ENCODE peak calls at places on chromosomes 3 and 15, in six cellular contexts. S, G, D, N, T and B are unnamed samples.

GRCh38 chr3:161694682-161695586 is 198.3 kb downstream of the OTOL1 start:
- DNase-seq in G (no peak), D (no peak), S (no peak), N (no peak), T (no peak), B (no peak)

GRCh38 chr3:149579838-149580542 is 77.8 kb downstream of the WWTR1 start:
- DNase-seq in S (peak), N (no peak), T (no peak), D (peak), G (peak), B (no peak)

GRCh38 chr3:134527037-134527436 is 41.2 kb downstream of the CEP63 start:
- DNase-seq in T (no peak), N (peak), S (no peak), G (no peak), D (peak), B (peak)

GRCh38 chr3:88810455-88810854 is 297.0 kb upstream of the EPHA3 start:
- DNase-seq in S (peak), G (no peak), T (no peak), D (peak), N (no peak), B (no peak)

GRCh38 chr15:35725353-35725752 is 179.4 kb upstream of the DPH6 start:
- DNase-seq in N (no peak), D (peak), G (no peak), T (no peak), S (peak), B (no peak)

GRCh38 chr15:93088981-93089854 is at the start of gene RGMA:
- DNase-seq in D (no peak), N (peak), S (no peak), T (peak), G (no peak), B (no peak)

GRCh38 chr3:195770081-195770840 is 41.5 kb downstream of the MUC4 start:
- DNase-seq in S (no peak), D (no peak), T (no peak), G (no peak), N (no peak), B (no peak)

GRCh38 chr3:40615110-40615915 is 90.6 kb downstream of the ZNF621 start:
- DNase-seq in T (peak), N (peak), D (no peak), G (no peak), S (no peak), B (no peak)

GRCh38 chr3:128473180-128473519 is 6.5 kb upstream of the DNAJB8 start:
- DNase-seq in N (no peak), G (no peak), S (no peak), T (no peak), D (no peak), B (no peak)

GRCh38 chr3:28835249-28835648 is 445.6 kb upstream of the RBMS3 start:
- DNase-seq in G (no peak), D (no peak), T (no peak), S (no peak), N (no peak), B (no peak)

GRCh38 chr3:50441818-50442217 is 61.6 kb downstream of the CACNA2D2 start:
- DNase-seq in G (no peak), S (no peak), D (no peak), N (no peak), T (no peak), B (no peak)

GRCh38 chr15:92914768-92915221 is 14.7 kb downstream of the CHD2 start:
- DNase-seq in D (peak), S (no peak), T (no peak), N (no peak), G (no peak), B (no peak)

DNA sequence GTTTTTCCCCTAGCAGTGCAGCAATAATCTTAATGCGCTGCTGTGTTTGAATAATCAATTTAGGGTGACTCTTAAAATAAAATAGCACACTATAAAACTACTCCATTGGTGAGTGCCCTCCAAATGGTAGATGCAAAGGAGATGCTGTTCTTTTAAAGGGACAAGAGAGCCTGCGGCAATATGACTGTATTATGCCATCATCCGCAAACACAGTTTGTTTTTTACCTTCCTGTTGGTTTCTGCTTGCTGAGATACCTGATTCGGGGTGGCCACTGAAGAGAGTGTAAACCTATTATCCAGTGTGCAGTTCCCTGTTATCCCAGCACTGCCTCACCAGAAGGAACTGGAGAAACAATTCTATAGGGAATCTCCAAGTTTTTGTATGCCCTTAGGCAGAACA is 523.1 kb upstream of the TGFBR2 start:
- DNase-seq in T (no peak), D (no peak), S (no peak), N (no peak), G (no peak), B (no peak)
- TF ChIP-seq EZH2 in T (no peak), D (no peak), S (no peak), N (no peak), G (no peak), B (no peak)

DNA sequence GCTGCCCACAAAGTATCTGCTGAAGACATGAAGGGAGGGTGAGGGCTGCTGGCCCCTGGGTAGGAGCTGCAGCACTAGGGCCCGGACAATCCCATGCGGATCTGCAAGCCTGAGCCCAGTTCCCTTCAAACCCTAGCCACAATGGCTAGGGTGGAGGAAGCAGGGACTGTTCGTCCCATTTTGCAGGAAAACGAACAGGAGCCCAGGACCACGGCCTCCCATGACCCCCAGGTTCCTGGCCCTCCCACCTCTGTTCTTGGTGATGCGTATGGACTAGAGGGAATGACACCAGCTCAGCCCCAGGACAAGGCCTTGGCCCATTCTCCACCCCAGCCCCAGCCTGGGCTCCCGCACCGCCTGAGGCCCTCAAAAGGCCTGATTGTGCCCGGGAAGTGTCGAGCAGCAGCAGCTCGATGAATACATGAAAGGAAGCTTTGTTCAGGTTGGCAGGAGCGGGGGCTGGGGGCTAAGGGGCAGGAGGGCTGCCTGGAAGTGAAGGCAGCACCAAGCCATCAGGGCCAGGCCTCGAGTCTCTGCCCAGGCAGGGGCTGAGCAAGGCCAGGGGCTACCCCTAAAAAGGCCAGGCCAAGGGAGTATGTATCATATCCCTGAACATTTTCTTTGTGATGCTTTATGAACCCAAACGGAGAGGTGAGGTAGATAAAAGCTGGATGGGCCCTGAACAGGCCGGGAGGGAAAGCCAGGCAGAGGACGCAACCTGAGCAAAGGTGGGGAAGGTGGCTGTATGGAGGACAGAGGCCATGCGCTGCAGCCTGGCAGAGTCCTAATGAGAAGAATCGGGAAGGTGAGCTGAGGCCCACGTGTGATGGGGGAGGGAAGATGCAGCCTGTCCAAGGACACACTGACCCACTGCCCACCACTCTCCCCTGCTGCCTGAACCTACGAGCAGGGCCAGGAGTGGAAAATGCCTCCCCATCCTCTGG is 12.2 kb downstream of the SEMA7A start:
- DNase-seq in N (no peak), T (no peak), D (no peak), G (no peak), S (no peak), B (peak)
- TF ChIP-seq EZH2 in N (no peak), T (no peak), D (no peak), G (no peak), S (no peak), B (no peak)

GRCh38 chr3:176426371-176426770 is 770.9 kb downstream of the TBL1XR1 start:
- DNase-seq in S (no peak), N (no peak), G (peak), T (no peak), D (no peak), B (peak)
- TF ChIP-seq EZH2 in S (no peak), N (no peak), G (no peak), T (no peak), D (no peak), B (no peak)

GRCh38 chr3:58588030-58588614 is 10.9 kb upstream of the FAM107A start:
- DNase-seq in G (no peak), T (peak), N (peak), D (no peak), S (peak), B (no peak)

GRCh38 chr3:58584690-58585004 is 7.5 kb upstream of the FAM107A start:
- DNase-seq in G (no peak), N (no peak), S (peak), T (no peak), D (no peak), B (no peak)

GRCh38 chr3:58586776-58587192 is 9.6 kb upstream of the FAM107A start:
- DNase-seq in G (no peak), D (no peak), T (peak), S (no peak), N (peak), B (no peak)

GRCh38 chr3:58585005-58585786 is 8.0 kb upstream of the FAM107A start:
- DNase-seq in T (peak), S (peak), N (peak), G (peak), D (peak), B (peak)

DNA sequence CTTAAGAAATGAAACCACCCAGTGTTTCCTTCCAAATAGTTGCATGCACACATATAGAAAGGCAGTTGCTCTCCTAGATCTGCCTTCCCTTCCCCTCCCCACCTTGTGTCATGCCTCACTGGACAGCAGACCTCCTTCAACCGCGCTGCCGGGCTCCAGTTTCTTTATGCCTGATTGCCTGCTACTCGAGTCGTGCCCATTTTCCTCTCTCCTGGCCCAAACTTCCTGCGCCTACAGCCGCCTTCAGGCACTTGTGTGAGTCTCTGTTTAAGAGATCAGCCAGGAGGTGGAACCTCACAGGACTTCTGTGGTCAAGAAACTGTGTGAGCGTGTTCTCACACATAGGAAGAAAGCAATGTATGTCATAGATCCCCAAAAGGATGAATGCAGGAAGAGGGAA is 8.8 kb upstream of the FAM107A start:
- DNase-seq in G (no peak), T (no peak), S (no peak), N (peak), D (no peak), B (no peak)
- TF ChIP-seq EZH2 in G (no peak), T (no peak), S (no peak), N (peak), D (peak), B (no peak)

GRCh38 chr15:62950455-62950854 is 92.1 kb upstream of the TPM1 start:
- DNase-seq in G (no peak), N (no peak), T (no peak), D (no peak), S (no peak), B (no peak)
- TF ChIP-seq EZH2 in G (no peak), N (no peak), T (no peak), D (no peak), S (no peak), B (no peak)

GRCh38 chr15:32834156-32834555 is 116.4 kb downstream of the GREM1 start:
- DNase-seq in S (no peak), D (no peak), T (no peak), N (no peak), G (no peak), B (no peak)
- TF ChIP-seq EZH2 in S (no peak), D (no peak), T (no peak), N (no peak), G (no peak), B (no peak)

GRCh38 chr3:51904034-51904823 is 1.1 kb upstream of the IQCF1 start:
- DNase-seq in N (no peak), G (no peak), D (no peak), T (no peak), S (no peak), B (no peak)

GRCh38 chr3:51908026-51908425 is 4.9 kb upstream of the IQCF1 start:
- DNase-seq in T (no peak), D (peak), N (no peak), G (no peak), S (no peak), B (no peak)
- TF ChIP-seq EZH2 in T (no peak), D (no peak), N (no peak), G (no peak), S (no peak), B (no peak)

GRCh38 chr3:62366093-62366419 is 7.3 kb downstream of the FEZF2 start:
- DNase-seq in G (no peak), N (no peak), S (no peak), T (no peak), D (no peak), B (no peak)

GRCh38 chr3:62370112-62371031 is 3.0 kb downstream of the FEZF2 start:
- DNase-seq in T (no peak), N (peak), S (no peak), D (no peak), G (no peak), B (no peak)

GRCh38 chr3:62368705-62369475 is 4.5 kb downstream of the FEZF2 start:
- DNase-seq in T (no peak), G (no peak), D (no peak), N (peak), S (no peak), B (no peak)

GRCh38 chr3:62369476-62369743 is 3.9 kb downstream of the FEZF2 start:
- DNase-seq in G (no peak), N (no peak), T (no peak), D (no peak), S (no peak), B (no peak)

GRCh38 chr3:62367735-62368704 is 5.3 kb downstream of the FEZF2 start:
- DNase-seq in N (peak), G (no peak), D (no peak), S (no peak), T (no peak), B (no peak)
- TF ChIP-seq EZH2 in N (no peak), G (no peak), D (peak), S (peak), T (peak), B (no peak)

GRCh38 chr15:96337354-96337990 is 7.0 kb downstream of the NR2F2 start:
- DNase-seq in S (peak), D (no peak), G (no peak), T (no peak), N (peak), B (peak)
- TF ChIP-seq EZH2 in S (no peak), D (no peak), G (no peak), T (no peak), N (no peak), B (no peak)

DNA sequence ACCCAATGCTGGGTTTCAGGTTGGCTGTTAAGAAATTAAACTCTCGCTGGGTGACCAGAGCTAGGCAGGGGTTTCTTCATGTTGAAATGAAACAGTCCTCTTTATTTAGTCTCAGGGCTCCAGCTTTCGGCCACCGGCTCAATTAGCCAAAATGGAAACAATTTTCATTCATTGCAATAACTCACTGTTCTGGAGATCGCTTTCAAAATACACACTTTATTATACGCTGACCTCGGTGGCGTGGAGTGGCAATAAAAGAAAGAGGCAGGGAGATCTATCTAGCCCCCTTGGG is 3.8 kb upstream of the MECOM start:
- DNase-seq in S (no peak), D (no peak), T (no peak), N (no peak), G (no peak), B (no peak)
- TF ChIP-seq EZH2 in S (no peak), D (peak), T (no peak), N (no peak), G (no peak), B (no peak)